ENCODE peak calls at places on chromosomes 7 and 10, in four cellular contexts. B, N, X and R are unnamed samples.

GRCh38 chr7:24660541-24660940 is 87.3 kb downstream of the PALS2 start:
- DNase-seq in X (no peak), B (no peak), N (no peak), R (no peak)

GRCh38 chr7:42236266-42237161 is 495 bp downstream of the GLI3 start:
- DNase-seq in N (peak), X (no peak), B (peak), R (no peak)

GRCh38 chr7:155715406-155715805 is 70.9 kb downstream of the RBM33 start:
- DNase-seq in N (no peak), B (no peak), X (no peak), R (no peak)

GRCh38 chr7:78499283-78499682 is 700.7 kb downstream of the PHTF2 start:
- DNase-seq in X (no peak), B (no peak), N (no peak), R (no peak)

GRCh38 chr10:122990278-122990677 is 10.1 kb downstream of the PSTK start:
- DNase-seq in X (no peak), N (no peak), B (no peak), R (no peak)

GRCh38 chr10:119207367-119207668 is at the start of gene GRK5:
- DNase-seq in N (peak), X (peak), B (peak), R (peak)

GRCh38 chr10:115849197-115849596 is 423.8 kb downstream of the GFRA1 start:
- DNase-seq in X (no peak), B (no peak), N (no peak), R (no peak)

GRCh38 chr10:8048281-8049008 is 6.0 kb upstream of the GATA3 start:
- DNase-seq in X (peak), N (peak), B (no peak), R (no peak)

GRCh38 chr7:55033241-55033846 is 14.5 kb downstream of the EGFR start:
- DNase-seq in B (no peak), X (no peak), N (no peak), R (no peak)

GRCh38 chr7:5625938-5626337 is 155.5 kb downstream of the RNF216 start:
- DNase-seq in N (no peak), B (no peak), X (no peak), R (no peak)

GRCh38 chr7:41428330-41428729 is 274.6 kb downstream of the INHBA start:
- DNase-seq in X (no peak), B (no peak), N (no peak), R (no peak)